ENCODE peak calls at places on chromosomes 13 and 19, in nine cellular contexts. P is COR-L47; Z is C1 segment of cervical spinal cord; M is HCEC 1CT; W is AG10803; K is HS-5; J is Panc1; N is CD8-positive, alpha-beta T cell; V is stimulated activated CD4-positive, alpha-beta T cell treated with anti-CD3 and anti-CD28 coated beads, Interleukin-4, amount 100 ng/mL, for 48 hours. E is an unnamed sample.

GRCh38 chr19:55251296-55252081 is 7.3 kb downstream of the PPP6R1 start:
- DNase-seq in P (no peak), Z (no peak), M (no peak), W (no peak), K (no peak), J (no peak), N (peak), V (no peak), E (no peak)

GRCh38 chr19:30931307-30931706 is 417.9 kb downstream of the TSHZ3 start:
- DNase-seq in P (no peak), Z (no peak), M (no peak), W (no peak), K (no peak), J (no peak), N (no peak), V (no peak), E (no peak)

GRCh38 chr19:4362871-4363545 is 19.6 kb downstream of the MPND start:
- DNase-seq in P (no peak), Z (no peak), M (no peak), W (no peak), K (no peak), J (no peak), N (no peak), V (no peak), E (no peak)

GRCh38 chr13:93260591-93260990 is 34.0 kb downstream of the GPC6 start:
- DNase-seq in P (no peak), Z (no peak), M (peak), W (peak), K (no peak), J (no peak), N (no peak), V (no peak), E (no peak)

GRCh38 chr13:44840131-44840530 is 149.1 kb downstream of the NUFIP1 start:
- DNase-seq in P (no peak), Z (no peak), M (no peak), W (peak), K (no peak), J (no peak), N (no peak), V (no peak), E (no peak)

GRCh38 chr13:44930907-44931676 is 58.2 kb downstream of the NUFIP1 start:
- DNase-seq in P (no peak), Z (no peak), M (no peak), W (peak), K (no peak), J (no peak), N (no peak), V (no peak), E (no peak)

GRCh38 chr19:37991841-37992248 is 84.8 kb downstream of the SIPA1L3 start:
- DNase-seq in P (no peak), Z (no peak), M (no peak), W (no peak), K (no peak), J (no peak), N (no peak), V (no peak), E (no peak)

GRCh38 chr19:2867025-2867991 is at the start of gene ZNF556:
- DNase-seq in P (peak), Z (no peak), M (no peak), W (peak), K (peak), J (no peak), N (no peak), V (no peak), E (no peak)

GRCh38 chr13:98214008-98214643 is 37.1 kb upstream of the RNF113B start:
- DNase-seq in P (no peak), Z (no peak), M (peak), W (peak), K (peak), J (no peak), N (no peak), V (no peak), E (no peak)

GRCh38 chr13:97043302-97043701 is 49.0 kb upstream of the OXGR1 start:
- DNase-seq in P (no peak), Z (no peak), M (peak), W (peak), K (no peak), J (no peak), N (no peak), V (no peak), E (no peak)

GRCh38 chr19:4914736-4915501 is 5.6 kb downstream of the UHRF1 start:
- DNase-seq in P (no peak), Z (no peak), M (peak), W (peak), K (peak), J (no peak), N (peak), V (peak), E (no peak)

GRCh38 chr13:77406644-77407440 is 79.9 kb upstream of the MYCBP2 start:
- DNase-seq in P (no peak), Z (no peak), M (no peak), W (no peak), K (no peak), J (no peak), N (no peak), V (no peak), E (no peak)

GRCh38 chr13:109773276-109773675 is 13.1 kb downstream of the IRS2 start:
- DNase-seq in P (no peak), Z (no peak), M (no peak), W (no peak), K (no peak), J (no peak), N (no peak), V (peak), E (no peak)

GRCh38 chr19:42563352-42564210 is 31.1 kb downstream of the CEACAM8 start:
- DNase-seq in P (peak), Z (no peak), M (peak), W (peak), K (peak), J (peak), N (no peak), V (no peak), E (peak)

E was measured in hippocampal formation.